ENCODE peak calls at places on chromosomes 7 and 10, in ten cellular contexts. X is transverse colon, A is stomach, N is HepG2, F is suprapubic skin, R is SK-N-SH, P is sigmoid colon, C is H1, D is GM12878, E is K562. Z is an unnamed sample.

GRCh38 chr7:83579740-83580139 is 69.2 kb downstream of the SEMA3E start:
- DNase-seq in D (no peak), C (no peak), R (no peak), X (no peak), F (no peak), N (no peak), A (no peak), E (no peak), P (no peak), Z (no peak)

GRCh38 chr7:82044497-82045080 is 274.7 kb upstream of the HGF start:
- DNase-seq in E (peak; percentile 19), X (peak; percentile 14), P (no peak), A (peak; percentile 28), R (peak; percentile 16), C (no peak), D (no peak), F (no peak), N (peak; percentile 21), Z (peak; percentile 22)

GRCh38 chr7:79828866-79829265 is 305.8 kb upstream of the GNAI1 start:
- DNase-seq in E (no peak), N (no peak), C (no peak), X (no peak), A (no peak), D (no peak), P (no peak), F (no peak), R (no peak), Z (no peak)

GRCh38 chr7:2080069-2080405 is 152.7 kb downstream of the MAD1L1 start:
- DNase-seq in N (no peak), X (no peak), P (no peak), F (no peak), C (no peak), A (no peak), D (no peak), R (no peak), E (no peak), Z (no peak)

GRCh38 chr7:135884495-135885237 is 92.5 kb downstream of the MTPN start:
- DNase-seq in F (no peak), X (no peak), C (no peak), D (no peak), R (no peak), P (no peak), A (no peak), N (no peak), E (no peak), Z (no peak)

GRCh38 chr7:85770332-85770731 is 583.5 kb upstream of the SEMA3D start:
- DNase-seq in P (no peak), C (no peak), R (no peak), F (no peak), A (no peak), N (no peak), E (no peak), X (no peak), D (no peak), Z (no peak)

GRCh38 chr10:60114765-60115586 is 208.6 kb upstream of the CCDC6 start:
- DNase-seq in D (no peak), C (peak; percentile 17), N (peak; percentile 21), F (no peak), X (no peak), P (no peak), R (peak; percentile 14), E (peak; percentile 19), A (no peak), Z (no peak)

GRCh38 chr7:123746055-123746454 is 2.7 kb downstream of the WASL start:
- DNase-seq in D (no peak), E (no peak), C (no peak), R (no peak), P (no peak), N (no peak), X (no peak), A (no peak), F (no peak), Z (no peak)

GRCh38 chr10:125201108-125201524 is 40.8 kb upstream of the CTBP2 start:
- DNase-seq in D (peak; percentile 17), R (no peak), C (no peak), N (no peak), X (no peak), F (peak; percentile 16), A (no peak), E (no peak), P (no peak), Z (no peak)

GRCh38 chr10:82722273-82722672 is 847.3 kb downstream of the NRG3 start:
- DNase-seq in C (no peak), E (no peak), D (no peak), R (no peak), P (no peak), X (no peak), A (no peak), F (no peak), N (no peak), Z (no peak)

GRCh38 chr7:111559665-111560064 is 2.6 kb downstream of the IMMP2L start:
- DNase-seq in C (no peak), P (no peak), N (no peak), F (no peak), R (no peak), A (no peak), E (no peak), D (no peak), X (no peak), Z (no peak)

GRCh38 chr7:151863386-151864079 is 13.4 kb downstream of the PRKAG2 start:
- DNase-seq in F (no peak), X (no peak), D (no peak), P (no peak), E (no peak), N (peak; percentile 50), A (no peak), C (no peak), R (no peak), Z (no peak)

GRCh38 chr10:132259674-132260073 is 48.1 kb downstream of the STK32C start:
- DNase-seq in A (no peak), X (no peak), R (no peak), D (no peak), N (no peak), F (no peak), E (no peak), P (no peak), C (no peak), Z (no peak)

GRCh38 chr7:80517177-80517804 is 5.4 kb upstream of the GNAT3 start:
- DNase-seq in R (no peak), D (no peak), A (no peak), E (no peak), C (no peak), P (no peak), F (no peak), X (no peak), N (no peak), Z (no peak)

DNA sequence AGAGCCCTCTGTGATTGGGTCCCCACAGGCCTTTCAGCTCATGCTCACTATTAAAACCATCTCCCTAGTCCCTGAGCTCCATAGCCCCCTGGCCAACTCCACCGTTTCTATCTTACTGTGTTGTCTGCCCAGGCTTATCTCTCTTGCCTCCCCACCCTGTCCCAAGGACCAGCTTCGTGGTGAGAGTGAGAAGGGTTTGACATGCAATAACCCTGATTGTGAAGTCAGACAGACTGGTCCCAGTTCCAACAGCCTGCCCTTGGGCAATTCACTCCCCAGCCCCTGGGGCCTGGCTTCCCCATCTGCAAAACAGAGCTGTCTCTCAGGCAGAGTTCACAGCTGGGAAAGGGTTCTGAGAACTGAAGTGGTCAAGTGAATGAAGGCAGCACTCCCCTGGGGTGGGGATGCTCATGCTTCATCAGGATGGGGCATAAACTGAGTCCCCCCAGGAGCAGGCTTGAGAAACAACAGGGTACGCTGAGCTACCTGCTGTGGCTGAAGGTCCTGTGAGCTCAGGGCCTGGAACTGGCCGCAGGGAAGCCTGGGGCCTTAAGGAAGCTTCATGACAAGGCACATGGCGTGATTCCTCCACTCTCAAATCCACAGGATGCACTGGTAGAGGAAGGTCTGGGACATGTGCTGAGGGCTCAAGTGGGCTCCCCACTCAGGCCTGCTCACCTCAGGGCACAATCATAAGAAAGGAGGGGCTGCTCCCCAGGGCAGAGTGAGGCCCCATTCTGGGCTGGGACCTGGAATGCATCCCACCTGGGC is 1.8 kb upstream of the PPIF start:
- DNase-seq in P (no peak), X (no peak), F (peak; percentile 58), R (no peak), A (no peak), D (no peak), C (no peak), N (no peak), E (no peak), Z (no peak)
- TF ChIP-seq EP300 in P (no peak), X (no peak), F (no peak), R (no peak), A (no peak), D (no peak), C (no peak), N (no peak), E (no peak), Z (no peak)

GRCh38 chr7:131047651-131048304 is 279.9 kb upstream of the MKLN1 start:
- DNase-seq in R (no peak), N (no peak), F (no peak), P (no peak), E (no peak), A (no peak), X (no peak), C (no peak), D (no peak), Z (no peak)
- TF ChIP-seq POLR2AphosphoS5 in R (no peak), N (no peak), F (no peak), P (no peak), E (no peak), A (no peak), X (no peak), C (no peak), D (no peak), Z (no peak)

GRCh38 chr10:70364001-70364771 is 18.2 kb downstream of the LRRC20 start:
- DNase-seq in N (peak; percentile 88), C (peak; percentile 76), E (peak; percentile 90), X (peak; percentile 92), F (peak; percentile 97), D (peak; percentile 65), A (peak; percentile 94), P (peak; percentile 98), R (peak; percentile 88), Z (peak; percentile 98)
- H3K4me3 ChIP-seq in N (peak overlapping the region; percentile 13), C (no peak overlapping the region), E (no peak overlapping the region), X (no peak overlapping the region), F (peak overlapping the region; percentile 20), D (no peak overlapping the region), A (no peak overlapping the region), P (peak overlapping the region; percentile 20), R (peak overlapping the region; percentile 14), Z (peak overlapping the region; percentile 22)

DNA sequence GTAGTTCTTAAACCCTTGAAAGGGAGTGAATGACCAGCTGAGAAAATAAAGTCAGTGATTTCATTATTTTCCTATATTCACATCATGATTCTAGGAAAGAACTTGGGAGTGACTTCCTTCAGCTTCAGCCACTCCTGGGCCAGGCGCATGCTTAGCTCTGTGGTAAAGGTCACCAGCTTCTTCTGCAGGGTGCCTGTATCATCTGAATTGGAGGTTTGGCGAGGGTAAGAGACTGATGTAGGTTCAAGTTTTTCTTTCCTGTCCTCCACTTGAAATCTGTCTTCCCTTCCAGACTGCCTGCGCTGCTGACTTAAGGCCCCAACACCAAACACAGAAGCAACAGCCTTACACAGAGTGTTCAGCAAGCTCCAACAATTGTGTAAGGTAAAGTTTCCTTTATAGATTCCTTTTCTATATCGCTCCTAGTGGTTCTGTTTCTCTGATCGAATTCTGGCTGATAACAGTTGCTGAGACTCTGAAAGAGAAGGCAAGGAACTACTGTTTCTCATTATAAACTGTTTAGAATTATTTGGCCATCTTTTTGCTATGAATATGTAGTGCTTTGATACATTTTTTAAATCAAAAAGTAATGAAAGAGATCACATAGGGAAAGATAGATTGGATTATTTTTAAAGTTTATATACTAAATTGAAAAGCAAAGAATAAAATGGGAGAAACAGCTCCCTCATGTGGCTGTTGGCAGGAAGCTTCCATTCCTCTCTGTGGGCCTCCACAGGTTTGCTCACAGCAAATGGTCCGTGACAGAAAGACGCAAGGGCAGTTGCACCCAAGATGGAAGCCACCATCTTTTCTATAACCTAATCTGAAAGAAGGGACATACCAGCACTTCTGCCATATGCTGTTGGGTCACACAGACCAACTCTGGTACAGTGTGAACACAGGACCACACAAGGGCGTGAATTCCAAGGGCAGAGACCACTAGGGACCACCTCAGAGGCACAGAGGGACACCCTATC is 14.0 kb downstream of the GATAD1 start:
- DNase-seq in N (peak; percentile 29), X (peak; percentile 25), F (no peak), E (peak; percentile 62), D (no peak), P (no peak), A (no peak), R (peak; percentile 68), C (no peak), Z (no peak)
- TF ChIP-seq EP300 in N (no peak), X (no peak), F (no peak), E (no peak), D (no peak), P (no peak), A (no peak), R (no peak), C (no peak), Z (no peak)